ENCODE peak calls at places on chromosomes 16 and 17, in four cellular contexts. One of them, this sample, is unnamed.

GRCh38 chr16:76653390-76654026 is 376.3 kb downstream of the CNTNAP4 start:
- DNase-seq in H1: no peak
- DNase-seq in SK-N-SH: peak
- DNase-seq in HepG2: peak
- DNase-seq in this sample: peak

GRCh38 chr17:2057130-2057713 is 2.3 kb downstream of the HIC1 start:
- DNase-seq in H1: no peak
- DNase-seq in HepG2: no peak
- DNase-seq in SK-N-SH: no peak
- DNase-seq in this sample: no peak

GRCh38 chr16:19589771-19590302 is 34.3 kb downstream of the VPS35L start:
- DNase-seq in H1: no peak
- DNase-seq in SK-N-SH: no peak
- DNase-seq in HepG2: peak
- DNase-seq in this sample: no peak

GRCh38 chr16:72921106-72921505 is 126.8 kb downstream of the ZFHX3 start:
- DNase-seq in HepG2: no peak
- DNase-seq in SK-N-SH: no peak
- DNase-seq in H1: no peak
- DNase-seq in this sample: no peak

GRCh38 chr16:2058901-2059300 is 11.1 kb downstream of the TSC2 start:
- DNase-seq in H1: no peak
- DNase-seq in HepG2: no peak
- DNase-seq in SK-N-SH: no peak
- DNase-seq in this sample: no peak

GRCh38 chr16:1340730-1341494 is 7.5 kb downstream of the BAIAP3 start:
- DNase-seq in HepG2: no peak
- DNase-seq in H1: no peak
- DNase-seq in SK-N-SH: no peak
- DNase-seq in this sample: no peak

GRCh38 chr17:45433136-45433535 is 466 bp upstream of the ARHGAP27 start:
- DNase-seq in SK-N-SH: peak
- DNase-seq in H1: no peak
- DNase-seq in HepG2: no peak
- DNase-seq in this sample: no peak

GRCh38 chr17:2703606-2704005 is 8.0 kb downstream of the CLUH start:
- DNase-seq in SK-N-SH: no peak
- DNase-seq in HepG2: no peak
- DNase-seq in H1: no peak
- DNase-seq in this sample: no peak

GRCh38 chr17:2931426-2931825 is 132.0 kb downstream of the OR1D5 start:
- DNase-seq in H1: no peak
- DNase-seq in HepG2: peak
- DNase-seq in SK-N-SH: no peak
- DNase-seq in this sample: no peak

GRCh38 chr17:45428954-45429337 is 3.7 kb downstream of the ARHGAP27 start:
- DNase-seq in SK-N-SH: no peak
- DNase-seq in H1: no peak
- DNase-seq in HepG2: no peak
- DNase-seq in this sample: no peak

GRCh38 chr17:21459536-21459935 is 83.4 kb downstream of the KCNJ12 start:
- DNase-seq in HepG2: no peak
- DNase-seq in H1: no peak
- DNase-seq in SK-N-SH: no peak
- DNase-seq in this sample: no peak

GRCh38 chr16:86819523-86819887 is 241.2 kb downstream of the FOXL1 start:
- DNase-seq in HepG2: no peak
- DNase-seq in H1: no peak
- DNase-seq in SK-N-SH: no peak
- DNase-seq in this sample: no peak

GRCh38 chr17:44222112-44222869 is 2.8 kb upstream of the UBTF start:
- DNase-seq in HepG2: peak
- DNase-seq in H1: no peak
- DNase-seq in SK-N-SH: peak
- DNase-seq in this sample: no peak

GRCh38 chr16:77784441-77785356 is 3.7 kb upstream of the VAT1L start:
- DNase-seq in HepG2: no peak
- DNase-seq in H1: no peak
- DNase-seq in SK-N-SH: peak
- DNase-seq in this sample: no peak

GRCh38 chr17:49588312-49588711 is 12.6 kb downstream of the NXPH3 start:
- DNase-seq in SK-N-SH: no peak
- DNase-seq in HepG2: no peak
- DNase-seq in H1: no peak
- DNase-seq in this sample: no peak

GRCh38 chr17:41782142-41782541 is 4.4 kb downstream of the JUP start:
- DNase-seq in SK-N-SH: no peak
- DNase-seq in H1: no peak
- DNase-seq in HepG2: no peak
- DNase-seq in this sample: no peak

GRCh38 chr17:77828749-77829539 is 129.6 kb upstream of the TNRC6C start:
- DNase-seq in HepG2: no peak
- DNase-seq in SK-N-SH: no peak
- DNase-seq in H1: no peak
- DNase-seq in this sample: no peak

GRCh38 chr17:49549691-49550678 is 25.7 kb upstream of the NXPH3 start:
- DNase-seq in HepG2: no peak
- DNase-seq in H1: no peak
- DNase-seq in SK-N-SH: peak
- DNase-seq in this sample: no peak

GRCh38 chr17:40032322-40033320 is 17.4 kb downstream of the CSF3 start:
- DNase-seq in HepG2: no peak
- DNase-seq in H1: no peak
- DNase-seq in SK-N-SH: no peak
- DNase-seq in this sample: no peak

GRCh38 chr16:89095401-89095974 is 1.8 kb downstream of the ACSF3 start:
- DNase-seq in HepG2: no peak
- DNase-seq in H1: peak
- DNase-seq in SK-N-SH: no peak
- DNase-seq in this sample: no peak

GRCh38 chr16:87426423-87427215 is 34.5 kb downstream of the MAP1LC3B start:
- DNase-seq in HepG2: no peak
- DNase-seq in SK-N-SH: no peak
- DNase-seq in H1: no peak
- DNase-seq in this sample: no peak

GRCh38 chr17:81556175-81556691 is 4.1 kb upstream of the FAAP100 start:
- DNase-seq in SK-N-SH: no peak
- DNase-seq in HepG2: peak
- DNase-seq in H1: no peak
- DNase-seq in this sample: no peak

GRCh38 chr16:4317471-4318170 is 1.8 kb downstream of the GLIS2 start:
- DNase-seq in H1: no peak
- DNase-seq in SK-N-SH: no peak
- DNase-seq in HepG2: no peak
- DNase-seq in this sample: no peak

GRCh38 chr17:43599835-43600234 is 53.7 kb upstream of the ETV4 start:
- DNase-seq in H1: no peak
- DNase-seq in HepG2: no peak
- DNase-seq in SK-N-SH: no peak
- DNase-seq in this sample: no peak

GRCh38 chr17:74360993-74361612 is 565 bp downstream of the BTBD17 start:
- DNase-seq in SK-N-SH: no peak
- DNase-seq in H1: no peak
- DNase-seq in HepG2: no peak
- DNase-seq in this sample: no peak

GRCh38 chr17:78558181-78558850 is 18.9 kb downstream of the DNAH17 start:
- DNase-seq in H1: no peak
- DNase-seq in SK-N-SH: peak
- DNase-seq in HepG2: peak
- DNase-seq in this sample: no peak

GRCh38 chr16:1378087-1378803 is 26.5 kb downstream of the GNPTG start:
- DNase-seq in SK-N-SH: no peak
- DNase-seq in H1: no peak
- DNase-seq in HepG2: no peak
- DNase-seq in this sample: no peak

GRCh38 chr16:81326971-81327370 is 12.2 kb downstream of the GAN start:
- DNase-seq in HepG2: no peak
- DNase-seq in H1: no peak
- DNase-seq in SK-N-SH: no peak
- DNase-seq in this sample: no peak

GRCh38 chr17:7475764-7476422 is 3.5 kb downstream of the ZBTB4 start:
- DNase-seq in H1: no peak
- DNase-seq in HepG2: no peak
- DNase-seq in SK-N-SH: no peak
- DNase-seq in this sample: no peak

GRCh38 chr16:29990883-29991570 is 4.4 kb downstream of the HIRIP3 start:
- DNase-seq in H1: no peak
- DNase-seq in SK-N-SH: no peak
- DNase-seq in HepG2: no peak
- DNase-seq in this sample: no peak

GRCh38 chr16:2910441-2910840 is 1.3 kb upstream of the FLYWCH1 start:
- DNase-seq in H1: no peak
- DNase-seq in HepG2: no peak
- DNase-seq in SK-N-SH: no peak
- DNase-seq in this sample: no peak

GRCh38 chr17:83100853-83101391 is 21.5 kb downstream of the METRNL start:
- DNase-seq in HepG2: no peak
- DNase-seq in H1: no peak
- DNase-seq in SK-N-SH: no peak
- DNase-seq in this sample: no peak

GRCh38 chr17:34826332-34826731 is 134.9 kb downstream of the CCT6B start:
- DNase-seq in H1: no peak
- DNase-seq in SK-N-SH: peak
- DNase-seq in HepG2: no peak
- DNase-seq in this sample: no peak

GRCh38 chr17:9123594-9124553 is 102.6 kb downstream of the NTN1 start:
- DNase-seq in H1: no peak
- DNase-seq in SK-N-SH: no peak
- DNase-seq in HepG2: no peak
- DNase-seq in this sample: no peak

GRCh38 chr16:87348616-87349157 is 31.5 kb upstream of the C16orf95 start:
- DNase-seq in HepG2: no peak
- DNase-seq in H1: no peak
- DNase-seq in SK-N-SH: no peak
- DNase-seq in this sample: no peak

GRCh38 chr16:27690604-27691003 is 140.7 kb downstream of the KATNIP start:
- DNase-seq in SK-N-SH: no peak
- DNase-seq in H1: no peak
- DNase-seq in HepG2: peak
- DNase-seq in this sample: no peak
- TF ChIP-seq TCF12 in SK-N-SH: no peak
- TF ChIP-seq TCF12 in H1: no peak
- TF ChIP-seq TCF12 in HepG2: no peak
- TF ChIP-seq TCF12 in this sample: no peak

GRCh38 chr16:20678242-20678641 is 19.2 kb downstream of the ACSM1 start:
- DNase-seq in SK-N-SH: no peak
- DNase-seq in H1: no peak
- DNase-seq in HepG2: peak
- DNase-seq in this sample: no peak

GRCh38 chr16:20675488-20676267 is 21.8 kb downstream of the ACSM1 start:
- DNase-seq in HepG2: peak
- DNase-seq in SK-N-SH: no peak
- DNase-seq in H1: peak
- DNase-seq in this sample: peak

GRCh38 chr16:20674684-20675487 is 22.6 kb downstream of the ACSM1 start:
- DNase-seq in HepG2: peak
- DNase-seq in H1: no peak
- DNase-seq in SK-N-SH: no peak
- DNase-seq in this sample: no peak

GRCh38 chr16:20676867-20677266 is 20.6 kb downstream of the ACSM1 start:
- DNase-seq in SK-N-SH: no peak
- DNase-seq in H1: no peak
- DNase-seq in HepG2: no peak
- DNase-seq in this sample: no peak

GRCh38 chr16:20676268-20676828 is 21.1 kb downstream of the ACSM1 start:
- DNase-seq in HepG2: no peak
- DNase-seq in H1: no peak
- DNase-seq in SK-N-SH: no peak
- DNase-seq in this sample: peak
- TF ChIP-seq TCF12 in HepG2: no peak
- TF ChIP-seq TCF12 in H1: no peak
- TF ChIP-seq TCF12 in SK-N-SH: no peak
- TF ChIP-seq TCF12 in this sample: no peak

DNA sequence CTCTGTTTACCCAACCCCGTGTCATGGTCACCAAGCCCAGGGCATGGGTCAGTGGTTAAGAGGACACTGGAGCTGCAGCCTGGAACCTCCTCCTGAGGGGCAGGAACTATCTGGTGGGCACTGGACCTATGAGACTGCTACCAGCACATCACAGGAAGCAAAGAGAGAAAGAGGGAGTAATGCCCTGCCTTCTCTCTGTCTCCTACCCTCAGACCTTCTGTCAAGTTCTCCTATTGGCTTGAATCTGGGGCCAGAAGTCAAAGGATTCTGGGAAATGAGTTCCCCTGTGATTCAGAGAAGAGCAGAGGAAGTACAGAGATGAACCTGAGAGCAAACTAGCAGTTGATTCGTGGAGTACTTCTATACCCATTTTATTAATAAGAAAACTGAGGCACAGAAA is 123.0 kb upstream of the GNAO1 start:
- DNase-seq in HepG2: no peak
- DNase-seq in SK-N-SH: no peak
- DNase-seq in H1: no peak
- DNase-seq in this sample: no peak
- TF ChIP-seq TCF12 in HepG2: no peak
- TF ChIP-seq TCF12 in SK-N-SH: no peak
- TF ChIP-seq TCF12 in H1: no peak
- TF ChIP-seq TCF12 in this sample: no peak

GRCh38 chr17:149897-150575 is 12.7 kb downstream of the SCGB1C2 start:
- DNase-seq in HepG2: no peak
- DNase-seq in H1: no peak
- DNase-seq in SK-N-SH: no peak
- DNase-seq in this sample: no peak
- TF ChIP-seq TCF12 in HepG2: no peak
- TF ChIP-seq TCF12 in H1: no peak
- TF ChIP-seq TCF12 in SK-N-SH: no peak
- TF ChIP-seq TCF12 in this sample: no peak

GRCh38 chr16:67543036-67543435 is 14.4 kb downstream of the RIPOR1 start:
- DNase-seq in H1: no peak
- DNase-seq in SK-N-SH: no peak
- DNase-seq in HepG2: no peak
- DNase-seq in this sample: no peak
- TF ChIP-seq TCF12 in H1: no peak
- TF ChIP-seq TCF12 in SK-N-SH: no peak
- TF ChIP-seq TCF12 in HepG2: no peak
- TF ChIP-seq TCF12 in this sample: no peak

GRCh38 chr17:61449707-61450640 is 2.2 kb upstream of the TBX4 start:
- DNase-seq in HepG2: no peak
- DNase-seq in SK-N-SH: no peak
- DNase-seq in H1: no peak
- DNase-seq in this sample: no peak
- TF ChIP-seq TCF12 in HepG2: no peak
- TF ChIP-seq TCF12 in SK-N-SH: no peak
- TF ChIP-seq TCF12 in H1: no peak
- TF ChIP-seq TCF12 in this sample: no peak

GRCh38 chr17:75604034-75604695 is 16.6 kb downstream of the MYO15B start:
- DNase-seq in HepG2: no peak
- DNase-seq in SK-N-SH: no peak
- DNase-seq in H1: no peak
- DNase-seq in this sample: no peak
- TF ChIP-seq TCF12 in HepG2: no peak
- TF ChIP-seq TCF12 in SK-N-SH: no peak
- TF ChIP-seq TCF12 in H1: no peak
- TF ChIP-seq TCF12 in this sample: no peak

GRCh38 chr16:52991572-52991971 is 61.1 kb downstream of the CHD9NB start:
- DNase-seq in H1: no peak
- DNase-seq in SK-N-SH: no peak
- DNase-seq in HepG2: no peak
- DNase-seq in this sample: no peak
- TF ChIP-seq TCF12 in H1: no peak
- TF ChIP-seq TCF12 in SK-N-SH: no peak
- TF ChIP-seq TCF12 in HepG2: no peak
- TF ChIP-seq TCF12 in this sample: no peak